ENCODE peak calls at places on chromosomes 2 and 18, in eight cellular contexts. L is OCI-LY7, N is endodermal cell, M is body of pancreas, S is A549, U is left ventricle myocardium inferior, I is AG10803, Q is HFF-Myc. K is an unnamed sample.

GRCh38 chr2:85277416-85278158 is 50.2 kb downstream of the TGOLN2 start:
- DNase-seq in L (no peak), N (no peak), M (no peak), S (no peak), U (peak), I (peak), Q (peak), K (no peak)

GRCh38 chr2:6202756-6203155 is 510.6 kb downstream of the SOX11 start:
- DNase-seq in L (no peak), N (no peak), M (no peak), S (no peak), U (no peak), I (no peak), Q (no peak), K (no peak)

GRCh38 chr2:207039225-207039624 is 99.9 kb downstream of the CPO start:
- DNase-seq in L (no peak), N (no peak), M (no peak), S (no peak), U (no peak), I (no peak), Q (no peak), K (no peak)

GRCh38 chr2:191272064-191272463 is 26.9 kb downstream of the MYO1B start:
- DNase-seq in L (no peak), N (no peak), M (no peak), S (no peak), U (no peak), I (no peak), Q (no peak), K (no peak)

GRCh38 chr2:236162031-236162803 is 6.0 kb downstream of the GBX2 start:
- DNase-seq in L (no peak), N (no peak), M (no peak), S (no peak), U (no peak), I (no peak), Q (no peak), K (no peak)

GRCh38 chr18:11983592-11983991 is 2.3 kb downstream of the IMPA2 start:
- DNase-seq in L (no peak), N (peak), M (peak), S (no peak), U (no peak), I (no peak), Q (no peak), K (no peak)

GRCh38 chr2:239223029-239223329 is 177.8 kb downstream of the HDAC4 start:
- DNase-seq in L (no peak), N (no peak), M (no peak), S (no peak), U (no peak), I (peak), Q (no peak), K (no peak)

GRCh38 chr2:98693477-98693876 is 37.5 kb downstream of the MGAT4A start:
- DNase-seq in L (no peak), N (no peak), M (no peak), S (no peak), U (no peak), I (no peak), Q (no peak), K (no peak)

GRCh38 chr18:5457467-5457957 is 86.3 kb downstream of the EPB41L3 start:
- DNase-seq in L (no peak), N (no peak), M (no peak), S (no peak), U (no peak), I (no peak), Q (no peak), K (no peak)

GRCh38 chr18:35695384-35695783 is 113.8 kb downstream of the GALNT1 start:
- DNase-seq in L (no peak), N (no peak), M (no peak), S (no peak), U (no peak), I (no peak), Q (no peak), K (no peak)

GRCh38 chr18:56869189-56869777 is 218.1 kb downstream of the WDR7 start:
- DNase-seq in L (peak), N (peak), M (peak), S (peak), U (no peak), I (peak), Q (peak), K (no peak)

GRCh38 chr2:206783718-206784117 is 18.3 kb downstream of the FASTKD2 start:
- DNase-seq in L (no peak), N (peak), M (no peak), S (peak), U (no peak), I (no peak), Q (no peak), K (no peak)

GRCh38 chr2:105291981-105292380 is 37.6 kb downstream of the TGFBRAP1 start:
- DNase-seq in L (no peak), N (no peak), M (no peak), S (no peak), U (no peak), I (peak), Q (no peak), K (no peak)

GRCh38 chr2:45881970-45882581 is 230.6 kb downstream of the PRKCE start:
- DNase-seq in L (no peak), N (no peak), M (no peak), S (no peak), U (no peak), I (no peak), Q (no peak), K (no peak)

DNA sequence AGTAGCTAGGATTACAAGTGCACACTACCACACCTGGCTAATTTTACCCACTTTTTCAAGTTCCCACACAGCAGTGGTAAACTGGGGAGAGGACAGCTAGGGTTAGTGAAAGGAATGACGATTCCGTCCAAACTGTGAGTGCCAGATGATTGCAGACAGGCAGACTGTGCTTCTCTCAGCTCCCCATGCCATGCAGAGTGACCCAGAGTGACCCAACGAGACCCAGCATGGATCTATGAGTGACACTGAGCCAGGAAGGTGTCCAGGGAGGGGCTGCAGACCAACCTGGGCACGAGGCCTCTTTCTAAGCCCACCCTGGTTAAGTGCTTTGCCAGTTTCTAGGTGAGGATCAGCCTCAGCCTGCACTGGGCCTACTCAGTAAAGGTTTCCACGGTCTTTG is 7.7 kb upstream of the KLF11 start:
- DNase-seq in L (no peak), N (no peak), M (no peak), S (no peak), U (no peak), I (no peak), Q (no peak), K (no peak)
- TF ChIP-seq CTCF in L (no peak), N (no peak), M (no peak), S (no peak), U (no peak), I (no peak), Q (no peak), K (no peak)

DNA sequence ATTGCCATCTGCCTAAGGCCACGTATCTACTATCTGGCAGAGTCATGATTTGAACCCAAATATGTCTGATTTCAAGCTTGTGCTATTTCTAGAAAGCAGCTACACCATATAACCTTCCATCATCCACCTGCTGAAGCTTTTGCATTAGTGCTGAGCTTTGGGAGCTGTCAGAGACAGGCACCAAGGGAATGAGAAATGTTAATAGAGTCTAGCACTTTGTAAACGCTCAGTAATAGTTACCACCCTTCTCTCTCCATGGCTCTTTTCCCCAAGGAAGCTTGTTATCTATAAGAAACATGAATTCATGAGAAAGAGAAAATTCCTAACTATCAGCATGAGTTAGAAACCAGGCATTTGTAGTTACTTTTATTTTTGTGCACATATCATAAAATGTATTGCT is 151.5 kb downstream of the CPS1 start:
- DNase-seq in L (no peak), N (no peak), M (no peak), S (no peak), U (no peak), I (no peak), Q (no peak), K (no peak)
- TF ChIP-seq CTCF in L (no peak), N (no peak), M (no peak), S (no peak), U (no peak), I (no peak), Q (no peak), K (no peak)

GRCh38 chr2:33034784-33035183 is 88.0 kb downstream of the LTBP1 start:
- DNase-seq in L (no peak), N (no peak), M (no peak), S (peak), U (no peak), I (peak), Q (no peak), K (no peak)

GRCh38 chr2:33029459-33029858 is 82.7 kb downstream of the LTBP1 start:
- DNase-seq in L (no peak), N (no peak), M (no peak), S (no peak), U (no peak), I (no peak), Q (no peak), K (no peak)

GRCh38 chr2:33030326-33030725 is 83.6 kb downstream of the LTBP1 start:
- DNase-seq in L (no peak), N (no peak), M (no peak), S (no peak), U (no peak), I (no peak), Q (no peak), K (no peak)

GRCh38 chr2:33032245-33032644 is 85.5 kb downstream of the LTBP1 start:
- DNase-seq in L (no peak), N (no peak), M (no peak), S (no peak), U (no peak), I (no peak), Q (no peak), K (no peak)

DNA sequence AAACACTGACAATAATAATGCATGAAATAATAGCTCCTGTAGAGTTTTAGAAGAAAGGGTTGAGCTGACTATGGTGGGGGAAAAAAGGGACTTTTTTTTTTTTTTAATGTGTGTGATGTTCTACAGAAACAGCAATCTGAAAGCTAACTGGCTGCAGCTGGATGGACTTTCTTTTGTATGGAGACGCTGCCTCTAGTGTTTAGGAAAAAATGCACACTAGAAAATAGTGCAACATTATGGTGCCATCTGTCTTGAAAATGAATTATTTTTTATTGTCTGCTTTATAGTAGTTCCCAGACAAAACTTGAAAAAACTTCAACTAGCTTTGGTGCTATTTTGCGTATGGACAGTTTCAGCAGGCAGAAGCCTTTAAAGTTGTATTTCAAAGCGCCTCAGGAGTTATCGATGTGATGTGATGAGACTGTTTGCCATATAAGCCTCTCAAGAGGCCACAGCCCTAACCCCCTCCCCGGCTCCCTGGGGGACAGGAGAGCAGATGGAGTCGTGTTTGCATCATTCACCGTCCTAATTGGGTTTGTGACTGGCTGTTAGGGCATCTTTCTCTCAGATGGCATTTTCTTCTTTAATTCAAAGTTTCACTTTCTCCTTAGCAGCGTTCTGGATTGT is 86.9 kb downstream of the LTBP1 start:
- DNase-seq in L (peak), N (no peak), M (no peak), S (peak), U (no peak), I (peak), Q (no peak), K (no peak)
- TF ChIP-seq CTCF in L (peak), N (peak), M (peak), S (peak), U (peak), I (peak), Q (peak), K (no peak)

GRCh38 chr2:231104115-231104713 is 20.6 kb downstream of the HTR2B start:
- DNase-seq in L (peak), N (peak), M (peak), S (peak), U (peak), I (peak), Q (peak), K (peak)

GRCh38 chr2:231102772-231103171 is 22.1 kb downstream of the HTR2B start:
- DNase-seq in L (no peak), N (no peak), M (no peak), S (no peak), U (no peak), I (peak), Q (no peak), K (no peak)

GRCh38 chr2:231094671-231095346 is 30.0 kb downstream of the HTR2B start:
- DNase-seq in L (no peak), N (no peak), M (no peak), S (no peak), U (no peak), I (no peak), Q (no peak), K (no peak)

GRCh38 chr2:231100990-231101389 is 23.9 kb downstream of the HTR2B start:
- DNase-seq in L (no peak), N (no peak), M (no peak), S (no peak), U (no peak), I (no peak), Q (no peak), K (no peak)

DNA sequence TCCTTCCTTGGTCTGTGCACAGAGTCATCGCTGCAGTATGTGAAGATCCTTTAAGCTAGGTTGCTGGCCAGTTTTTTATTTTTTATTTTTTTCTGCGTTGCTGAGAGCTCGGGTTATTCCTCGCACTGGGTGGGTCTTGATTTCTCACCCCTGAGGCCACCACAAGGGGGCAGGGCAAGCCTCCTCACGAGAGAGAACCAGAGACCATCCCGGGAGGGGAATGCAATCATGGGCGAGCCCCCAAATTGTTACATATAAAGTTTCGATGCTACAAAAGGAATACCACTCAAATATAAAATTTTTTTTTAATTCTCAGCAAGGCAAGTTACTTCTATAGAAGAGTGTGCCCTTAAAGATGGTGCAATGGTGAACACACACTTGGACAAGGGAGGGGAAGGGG is 24.9 kb downstream of the HTR2B start:
- DNase-seq in L (peak), N (peak), M (no peak), S (peak), U (no peak), I (no peak), Q (no peak), K (no peak)
- TF ChIP-seq CTCF in L (peak), N (peak), M (no peak), S (peak), U (no peak), I (no peak), Q (peak), K (no peak)

DNA sequence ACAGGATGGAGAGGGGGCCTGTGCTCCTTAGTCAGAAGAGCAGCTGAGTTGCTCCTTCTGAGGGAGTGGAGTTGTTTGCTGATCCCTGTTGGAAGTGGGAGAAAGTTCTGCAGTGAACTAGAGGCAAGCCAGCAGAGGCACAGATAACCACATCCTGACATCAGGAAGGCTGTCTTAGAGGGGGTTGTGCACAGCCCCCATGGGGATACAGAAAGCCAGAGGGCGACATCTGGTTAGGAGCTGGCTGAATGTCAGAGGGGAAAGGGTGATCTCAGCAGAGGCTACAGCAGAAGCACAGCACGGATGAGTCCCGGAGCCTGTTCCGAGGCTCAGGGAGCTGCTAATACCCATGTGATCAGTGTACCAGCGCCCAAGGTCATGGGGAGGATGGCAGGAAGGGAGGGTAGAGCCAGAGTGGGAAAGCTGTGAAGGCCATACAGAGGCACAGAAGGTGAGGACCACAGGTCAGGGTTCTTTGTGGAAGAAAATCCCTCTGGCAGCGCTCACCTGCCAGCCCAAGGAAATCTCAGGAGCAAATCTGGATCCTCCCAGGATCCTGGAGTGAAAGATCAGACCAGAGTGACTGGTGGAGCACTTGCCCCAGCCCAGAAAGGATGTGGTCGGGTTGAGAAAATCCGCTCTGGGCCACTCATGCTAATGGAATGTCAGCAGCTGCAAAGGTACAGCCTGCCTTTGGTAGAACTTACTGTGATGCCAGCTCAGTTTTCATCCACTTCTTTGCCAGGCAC is 111.8 kb downstream of the STPG4 start:
- DNase-seq in L (no peak), N (peak), M (peak), S (peak), U (peak), I (peak), Q (peak), K (peak)
- TF ChIP-seq CTCF in L (no peak), N (peak), M (no peak), S (no peak), U (peak), I (peak), Q (no peak), K (no peak)

GRCh38 chr2:170822292-170822884 is 5.7 kb downstream of the GAD1 start:
- DNase-seq in L (no peak), N (peak), M (no peak), S (peak), U (no peak), I (no peak), Q (no peak), K (no peak)
- TF ChIP-seq CTCF in L (no peak), N (peak), M (no peak), S (peak), U (peak), I (peak), Q (peak), K (no peak)

GRCh38 chr18:3238742-3239141 is 8.9 kb upstream of the MYL12A start:
- DNase-seq in L (no peak), N (no peak), M (no peak), S (no peak), U (no peak), I (no peak), Q (no peak), K (no peak)
- TF ChIP-seq CTCF in L (peak), N (peak), M (peak), S (no peak), U (no peak), I (peak), Q (peak), K (no peak)

DNA sequence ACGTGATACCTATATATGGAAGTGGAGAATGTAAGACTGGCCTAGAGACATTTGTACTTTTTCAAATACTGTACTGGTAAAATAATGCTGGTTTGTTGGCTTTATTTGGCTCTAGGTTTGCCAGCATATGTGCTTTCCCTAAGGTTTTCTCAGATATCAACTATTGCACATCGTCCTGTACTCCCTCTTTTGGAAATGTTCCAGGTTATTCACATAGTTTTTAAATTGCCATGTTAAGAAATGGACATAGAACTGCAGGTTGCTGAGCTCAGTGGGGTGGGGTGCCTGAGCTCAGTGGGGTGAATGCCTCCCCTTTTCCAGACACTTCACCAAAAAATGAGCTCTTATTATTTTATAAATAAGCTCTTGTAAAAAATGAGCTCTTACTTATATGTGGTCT is 98.8 kb downstream of the CPS1 start:
- DNase-seq in L (no peak), N (no peak), M (no peak), S (no peak), U (no peak), I (no peak), Q (no peak), K (no peak)
- TF ChIP-seq CTCF in L (no peak), N (no peak), M (no peak), S (no peak), U (no peak), I (no peak), Q (no peak), K (no peak)

K was measured in lower leg skin.